ENCODE peak calls at places on chromosomes 6 and 20, in eight cellular contexts. C is WTC11, T is hippocampal formation, I is GM13976, N is H9, H is NCI-H2081, D is bronchial epithelial cell, U is frontal cortex. B is an unnamed sample.
A peak's percentile ranks its signal among the peaks of the same experiment; 100 is the strongest.

GRCh38 chr6:154457881-154458284 is 52.6 kb downstream of the CNKSR3 start:
- DNase-seq in C (no peak), T (no peak), I (no peak), N (no peak), H (peak; percentile 90), D (peak; percentile 49), U (no peak), B (no peak)

GRCh38 chr6:79157961-79158644 is 76.4 kb downstream of the HMGN3 start:
- DNase-seq in C (no peak), T (no peak), I (no peak), N (no peak), H (no peak), D (no peak), U (no peak), B (no peak)

GRCh38 chr6:122645256-122645655 is 35.1 kb downstream of the PKIB start:
- DNase-seq in C (no peak), T (no peak), I (no peak), N (no peak), H (peak; percentile 19), D (no peak), U (no peak), B (no peak)

GRCh38 chr6:146260886-146261285 is 232.0 kb downstream of the GRM1 start:
- DNase-seq in C (no peak), T (no peak), I (no peak), N (no peak), H (no peak), D (no peak), U (no peak), B (no peak)

GRCh38 chr20:57761413-57761734 is 51.6 kb upstream of the PMEPA1 start:
- DNase-seq in C (no peak), T (no peak), I (no peak), N (no peak), H (no peak), D (no peak), U (no peak), B (no peak)

GRCh38 chr20:3309226-3309625 is 70.2 kb upstream of the SLC4A11 start:
- DNase-seq in C (no peak), T (no peak), I (no peak), N (no peak), H (no peak), D (no peak), U (no peak), B (no peak)

GRCh38 chr20:34301587-34302311 is 1.4 kb downstream of the AHCY start:
- DNase-seq in C (no peak), T (no peak), I (no peak), N (no peak), H (no peak), D (no peak), U (no peak), B (no peak)

GRCh38 chr6:159061805-159062563 is 17.2 kb upstream of the TAGAP start:
- DNase-seq in C (no peak), T (no peak), I (no peak), N (no peak), H (no peak), D (no peak), U (no peak), B (no peak)

GRCh38 chr6:2524090-2524489 is 226.6 kb downstream of the MYLK4 start:
- DNase-seq in C (no peak), T (no peak), I (no peak), N (no peak), H (no peak), D (no peak), U (no peak), B (no peak)

GRCh38 chr20:44180814-44181213 is 6.2 kb downstream of the JPH2 start:
- DNase-seq in C (peak; percentile 23), T (no peak), I (no peak), N (no peak), H (no peak), D (no peak), U (no peak), B (no peak)

GRCh38 chr6:32218167-32218566 is 5.7 kb downstream of the NOTCH4 start:
- DNase-seq in C (no peak), T (no peak), I (no peak), N (no peak), H (no peak), D (no peak), U (no peak), B (peak; percentile 19)

GRCh38 chr6:45541934-45542333 is 164.2 kb upstream of the SUPT3H start:
- DNase-seq in C (no peak), T (no peak), I (no peak), N (no peak), H (no peak), D (no peak), U (no peak), B (no peak)